ENCODE peak calls at places on chromosomes 12 and 14, in four cellular contexts. N is mammary epithelial cell, V is neural progenitor cell, Q is cardiac muscle cell. B is an unnamed sample.

GRCh38 chr14:89617142-89617460 is 200.1 kb upstream of the FOXN3 start:
- DNase-seq in N (no peak), V (no peak), Q (no peak), B (no peak)

GRCh38 chr12:114664661-114665320 is 19.2 kb downstream of the TBX3 start:
- DNase-seq in N (no peak), V (peak; percentile 67), Q (no peak), B (no peak)

GRCh38 chr12:65818454-65819382 is 5.6 kb upstream of the HMGA2 start:
- DNase-seq in N (peak; percentile 93), V (no peak), Q (no peak), B (no peak)

GRCh38 chr12:71641390-71641789 is 22.3 kb downstream of the ZFC3H1 start:
- DNase-seq in N (no peak), V (no peak), Q (no peak), B (no peak)

GRCh38 chr12:50751921-50752721 is 11.8 kb upstream of the ATF1 start:
- DNase-seq in N (peak; percentile 12), V (no peak), Q (peak; percentile 23), B (no peak)

GRCh38 chr14:69895109-69895508 is 15.9 kb downstream of the SMOC1 start:
- DNase-seq in N (no peak), V (no peak), Q (no peak), B (no peak)

GRCh38 chr12:3988519-3989217 is 115.5 kb upstream of the PARP11 start:
- DNase-seq in N (no peak), V (no peak), Q (no peak), B (no peak)

GRCh38 chr12:86052921-86053320 is 178.8 kb downstream of the NTS start:
- DNase-seq in N (no peak), V (no peak), Q (no peak), B (no peak)

GRCh38 chr14:54173782-54174181 is 217.2 kb upstream of the BMP4 start:
- DNase-seq in N (no peak), V (no peak), Q (no peak), B (no peak)

GRCh38 chr14:70782361-70782760 is 27.0 kb downstream of the MAP3K9 start:
- DNase-seq in N (peak; percentile 100), V (no peak), Q (no peak), B (peak; percentile 69)

GRCh38 chr12:88650715-88651114 is 70.4 kb upstream of the KITLG start:
- DNase-seq in N (peak; percentile 75), V (no peak), Q (no peak), B (no peak)

GRCh38 chr12:59408431-59408830 is 187.4 kb upstream of the SLC16A7 start:
- DNase-seq in N (peak; percentile 51), V (no peak), Q (no peak), B (no peak)

GRCh38 chr12:110547090-110547489 is 36.0 kb downstream of the PPTC7 start:
- DNase-seq in N (no peak), V (no peak), Q (no peak), B (no peak)

GRCh38 chr12:110355080-110355479 is 48.4 kb downstream of the ANAPC7 start:
- DNase-seq in N (no peak), V (peak; percentile 65), Q (peak; percentile 47), B (no peak)

GRCh38 chr14:50775357-50775756 is 55.6 kb downstream of the NIN start:
- DNase-seq in N (peak; percentile 87), V (no peak), Q (no peak), B (peak; percentile 73)

GRCh38 chr12:132422057-132423043 is 67.6 kb upstream of the FBRSL1 start:
- DNase-seq in N (no peak), V (peak; percentile 50), Q (no peak), B (no peak)

GRCh38 chr14:92323031-92323915 is at the start of gene SLC24A4:
- DNase-seq in N (peak; percentile 45), V (peak; percentile 75), Q (peak; percentile 44), B (no peak)

GRCh38 chr12:89861086-89861485 is 152.4 kb upstream of the ATP2B1 start:
- DNase-seq in N (peak; percentile 30), V (no peak), Q (peak; percentile 32), B (no peak)

GRCh38 chr12:110501378-110501721 is 561 bp downstream of the VPS29 start:
- DNase-seq in N (peak; percentile 81), V (peak; percentile 46), Q (peak; percentile 46), B (peak; percentile 23)

GRCh38 chr12:647039-647712 is 16.1 kb downstream of the NINJ2 start:
- DNase-seq in N (no peak), V (no peak), Q (no peak), B (no peak)

GRCh38 chr12:98645572-98646067 is 530 bp downstream of the APAF1 start:
- DNase-seq in N (peak; percentile 29), V (peak; percentile 53), Q (peak; percentile 37), B (no peak)

GRCh38 chr14:26448181-26448855 is 149.5 kb downstream of the NOVA1 start:
- DNase-seq in N (no peak), V (no peak), Q (peak; percentile 7), B (no peak)

GRCh38 chr14:25955772-25956171 is 642.1 kb downstream of the NOVA1 start:
- DNase-seq in N (no peak), V (no peak), Q (no peak), B (no peak)

GRCh38 chr14:104985675-104986486 is at the start of gene CLBA1:
- DNase-seq in N (peak; percentile 90), V (peak; percentile 97), Q (peak; percentile 94), B (peak; percentile 65)
- TF ChIP-seq CTCF in N (no peak), V (no peak), Q (no peak), B (no peak)

GRCh38 chr14:20305265-20306078 is at the start of gene TTC5:
- DNase-seq in N (peak; percentile 79), V (peak; percentile 85), Q (peak; percentile 88), B (peak; percentile 86)
- TF ChIP-seq CTCF in N (peak; percentile 97), V (peak; percentile 94), Q (peak; percentile 96), B (peak; percentile 98)

DNA sequence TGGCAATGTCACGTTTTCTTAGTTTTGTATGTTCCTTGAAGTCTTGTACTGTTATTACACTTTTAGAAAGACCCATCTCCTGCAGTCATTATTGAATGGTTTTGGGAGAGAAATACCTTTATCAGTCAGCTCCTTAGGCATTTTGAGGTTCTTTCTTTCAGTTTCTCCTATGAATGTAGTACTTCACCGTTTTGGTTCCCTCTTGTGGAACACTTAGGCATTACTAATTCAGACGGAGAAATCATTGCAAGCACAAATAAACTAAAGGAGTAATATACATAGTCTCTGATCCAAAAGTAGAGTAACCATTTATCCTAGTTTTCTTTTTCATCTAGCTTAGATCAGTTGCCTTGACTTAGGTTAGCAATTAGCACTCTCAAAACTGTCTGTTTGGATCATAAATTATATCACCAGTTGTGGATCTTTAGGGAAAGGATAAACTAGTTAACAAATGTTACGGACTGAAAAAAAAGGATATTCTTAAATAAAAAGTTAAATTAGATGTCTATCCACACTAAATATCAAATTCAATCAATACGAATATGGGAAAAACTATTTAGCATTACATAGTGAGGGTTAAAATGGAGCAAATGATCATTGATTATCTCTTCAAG is 1538.3 kb upstream of the SEL1L start:
- DNase-seq in N (peak; percentile 8), V (peak; percentile 45), Q (peak; percentile 28), B (no peak)
- TF ChIP-seq CTCF in N (peak; percentile 42), V (peak; percentile 67), Q (no peak), B (no peak)

GRCh38 chr12:42104087-42104486 is 40.6 kb downstream of the GXYLT1 start:
- DNase-seq in N (no peak), V (no peak), Q (no peak), B (no peak)
- TF ChIP-seq CTCF in N (peak; percentile 17), V (peak; percentile 29), Q (peak; percentile 33), B (peak; percentile 7)

GRCh38 chr12:80716711-80717469 is at the start of gene MYF5:
- DNase-seq in N (no peak), V (no peak), Q (no peak), B (no peak)
- TF ChIP-seq CTCF in N (no peak), V (no peak), Q (no peak), B (no peak)

GRCh38 chr12:52806821-52807543 is 6.9 kb downstream of the KRT4 start:
- DNase-seq in N (no peak), V (peak; percentile 47), Q (no peak), B (no peak)

GRCh38 chr12:52806169-52806811 is 7.6 kb downstream of the KRT4 start:
- DNase-seq in N (no peak), V (no peak), Q (no peak), B (no peak)

GRCh38 chr12:52805000-52805399 is 8.9 kb downstream of the KRT4 start:
- DNase-seq in N (no peak), V (no peak), Q (no peak), B (no peak)

GRCh38 chr12:52804029-52804428 is 8.1 kb upstream of the KRT3 start:
- DNase-seq in N (no peak), V (no peak), Q (no peak), B (no peak)

DNA sequence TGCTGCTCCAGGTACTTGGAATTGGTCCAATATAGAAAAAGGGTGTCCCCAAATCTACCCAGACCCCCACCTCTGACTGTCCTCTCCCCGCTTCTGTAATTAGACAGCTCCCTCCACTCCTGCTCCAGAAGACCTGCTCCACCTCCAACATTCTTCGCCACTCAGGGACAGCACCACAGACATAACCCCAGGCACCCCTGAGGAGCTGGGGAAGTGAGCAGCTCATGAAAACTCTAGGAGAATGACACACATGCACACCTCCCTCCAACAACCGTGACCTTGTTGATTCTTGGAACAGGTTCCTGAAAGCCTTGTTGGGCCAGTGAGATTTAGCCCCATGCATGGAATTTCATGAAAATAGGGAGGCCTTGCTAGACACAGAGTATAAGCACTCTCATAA is 8.2 kb downstream of the KRT4 start:
- DNase-seq in N (no peak), V (no peak), Q (no peak), B (no peak)
- TF ChIP-seq CTCF in N (no peak), V (no peak), Q (no peak), B (no peak)

GRCh38 chr12:95718772-95719171 is 71.8 kb downstream of the NTN4 start:
- DNase-seq in N (no peak), V (no peak), Q (no peak), B (no peak)

GRCh38 chr12:95723693-95724384 is 66.7 kb downstream of the NTN4 start:
- DNase-seq in N (no peak), V (no peak), Q (no peak), B (no peak)

GRCh38 chr12:95718001-95718400 is 72.6 kb downstream of the NTN4 start:
- DNase-seq in N (no peak), V (no peak), Q (no peak), B (no peak)

GRCh38 chr12:95724767-95725166 is 65.8 kb downstream of the NTN4 start:
- DNase-seq in N (no peak), V (no peak), Q (no peak), B (no peak)

DNA sequence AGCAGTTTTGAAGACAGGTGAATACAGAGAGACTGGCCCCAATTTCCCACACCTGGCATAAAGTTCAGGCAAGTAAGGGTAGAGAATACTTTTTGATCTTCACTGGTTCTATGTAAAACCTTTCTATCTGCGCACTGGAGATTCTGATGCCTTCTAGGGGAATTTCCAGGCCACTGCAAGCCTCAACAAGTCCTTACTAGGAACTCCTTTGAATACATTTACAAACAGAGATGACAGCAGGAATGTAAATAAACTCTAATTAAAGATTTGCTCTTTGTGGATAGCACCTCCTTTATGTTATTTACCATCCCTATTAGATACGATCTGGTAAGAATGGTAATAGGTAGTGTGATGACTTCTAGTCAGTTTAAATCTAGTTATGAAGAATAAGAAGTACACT is 69.2 kb downstream of the NTN4 start:
- DNase-seq in N (peak; percentile 71), V (peak; percentile 19), Q (no peak), B (no peak)
- TF ChIP-seq CTCF in N (peak; percentile 33), V (peak; percentile 22), Q (no peak), B (peak; percentile 24)